ENCODE peak calls at places on chromosomes 4 and X, in ten cellular contexts. One of them, this sample, is unnamed.

GRCh38 chrX:87518504-87518903 is 902 bp downstream of the KLHL4 start:
- DNase-seq in prostate gland: no peak
- DNase-seq in OCI-LY7: no peak
- DNase-seq in lower leg skin: no peak
- DNase-seq in CD8-positive, alpha-beta T cell: no peak
- DNase-seq in kidney epithelial cell: no peak
- DNase-seq in heart right ventricle: no peak
- DNase-seq in breast epithelium: no peak
- DNase-seq in aorta: no peak
- DNase-seq in AG04450: no peak
- DNase-seq in this sample: no peak

GRCh38 chr4:118173956-118174355 is 139.7 kb downstream of the NDST3 start:
- DNase-seq in prostate gland: no peak
- DNase-seq in OCI-LY7: no peak
- DNase-seq in lower leg skin: no peak
- DNase-seq in CD8-positive, alpha-beta T cell: no peak
- DNase-seq in kidney epithelial cell: no peak
- DNase-seq in heart right ventricle: no peak
- DNase-seq in breast epithelium: no peak
- DNase-seq in aorta: no peak
- DNase-seq in AG04450: peak; percentile 82
- DNase-seq in this sample: no peak

GRCh38 chr4:8818063-8818881 is 53.4 kb downstream of the HMX1 start:
- DNase-seq in prostate gland: no peak
- DNase-seq in OCI-LY7: no peak
- DNase-seq in lower leg skin: peak; percentile 7
- DNase-seq in CD8-positive, alpha-beta T cell: no peak
- DNase-seq in kidney epithelial cell: no peak
- DNase-seq in heart right ventricle: no peak
- DNase-seq in breast epithelium: peak; percentile 11
- DNase-seq in aorta: peak; percentile 63
- DNase-seq in AG04450: no peak
- DNase-seq in this sample: no peak

GRCh38 chrX:69063486-69063885 is 101.8 kb downstream of the PJA1 start:
- DNase-seq in prostate gland: no peak
- DNase-seq in OCI-LY7: no peak
- DNase-seq in lower leg skin: no peak
- DNase-seq in CD8-positive, alpha-beta T cell: no peak
- DNase-seq in kidney epithelial cell: no peak
- DNase-seq in heart right ventricle: no peak
- DNase-seq in breast epithelium: peak; percentile 10
- DNase-seq in aorta: peak; percentile 11
- DNase-seq in AG04450: no peak
- DNase-seq in this sample: no peak

GRCh38 chr4:124499266-124499665 is 213.3 kb downstream of the ANKRD50 start:
- DNase-seq in prostate gland: no peak
- DNase-seq in OCI-LY7: no peak
- DNase-seq in lower leg skin: no peak
- DNase-seq in CD8-positive, alpha-beta T cell: no peak
- DNase-seq in kidney epithelial cell: no peak
- DNase-seq in heart right ventricle: no peak
- DNase-seq in breast epithelium: no peak
- DNase-seq in aorta: no peak
- DNase-seq in AG04450: no peak
- DNase-seq in this sample: no peak

GRCh38 chr4:89837385-89837995 is 529 bp upstream of the SNCA start:
- DNase-seq in prostate gland: peak; percentile 18
- DNase-seq in OCI-LY7: no peak
- DNase-seq in lower leg skin: no peak
- DNase-seq in CD8-positive, alpha-beta T cell: no peak
- DNase-seq in kidney epithelial cell: no peak
- DNase-seq in heart right ventricle: no peak
- DNase-seq in breast epithelium: no peak
- DNase-seq in aorta: no peak
- DNase-seq in AG04450: no peak
- DNase-seq in this sample: no peak

GRCh38 chr4:172143605-172144314 is 330.6 kb downstream of the GALNTL6 start:
- DNase-seq in prostate gland: no peak
- DNase-seq in OCI-LY7: no peak
- DNase-seq in lower leg skin: no peak
- DNase-seq in CD8-positive, alpha-beta T cell: no peak
- DNase-seq in kidney epithelial cell: no peak
- DNase-seq in heart right ventricle: no peak
- DNase-seq in breast epithelium: no peak
- DNase-seq in aorta: no peak
- DNase-seq in AG04450: no peak
- DNase-seq in this sample: no peak

GRCh38 chr4:53490161-53490915 is 100.9 kb downstream of the LNX1 start:
- DNase-seq in prostate gland: no peak
- DNase-seq in OCI-LY7: no peak
- DNase-seq in lower leg skin: no peak
- DNase-seq in CD8-positive, alpha-beta T cell: no peak
- DNase-seq in kidney epithelial cell: no peak
- DNase-seq in heart right ventricle: no peak
- DNase-seq in breast epithelium: no peak
- DNase-seq in aorta: no peak
- DNase-seq in AG04450: peak; percentile 33
- DNase-seq in this sample: no peak

GRCh38 chr4:126216611-126217010 is 901.9 kb downstream of the FAT4 start:
- DNase-seq in prostate gland: no peak
- DNase-seq in OCI-LY7: no peak
- DNase-seq in lower leg skin: no peak
- DNase-seq in CD8-positive, alpha-beta T cell: no peak
- DNase-seq in kidney epithelial cell: no peak
- DNase-seq in heart right ventricle: no peak
- DNase-seq in breast epithelium: no peak
- DNase-seq in aorta: no peak
- DNase-seq in AG04450: no peak
- DNase-seq in this sample: no peak

GRCh38 chr4:15996773-15997172 is 33.8 kb upstream of the FGFBP2 start:
- DNase-seq in prostate gland: no peak
- DNase-seq in OCI-LY7: no peak
- DNase-seq in lower leg skin: no peak
- DNase-seq in CD8-positive, alpha-beta T cell: no peak
- DNase-seq in kidney epithelial cell: no peak
- DNase-seq in heart right ventricle: no peak
- DNase-seq in breast epithelium: no peak
- DNase-seq in aorta: no peak
- DNase-seq in AG04450: no peak
- DNase-seq in this sample: no peak

GRCh38 chrX:41722816-41723215 is 1.2 kb upstream of the GPR82 start:
- DNase-seq in prostate gland: no peak
- DNase-seq in OCI-LY7: no peak
- DNase-seq in lower leg skin: no peak
- DNase-seq in CD8-positive, alpha-beta T cell: no peak
- DNase-seq in kidney epithelial cell: no peak
- DNase-seq in heart right ventricle: no peak
- DNase-seq in breast epithelium: no peak
- DNase-seq in aorta: no peak
- DNase-seq in AG04450: peak; percentile 1
- DNase-seq in this sample: no peak

GRCh38 chr4:110484767-110485166 is 8.8 kb downstream of the ENPEP start:
- DNase-seq in prostate gland: no peak
- DNase-seq in OCI-LY7: no peak
- DNase-seq in lower leg skin: no peak
- DNase-seq in CD8-positive, alpha-beta T cell: no peak
- DNase-seq in kidney epithelial cell: peak; percentile 89
- DNase-seq in heart right ventricle: peak; percentile 8
- DNase-seq in breast epithelium: no peak
- DNase-seq in aorta: no peak
- DNase-seq in AG04450: peak; percentile 50
- DNase-seq in this sample: no peak

GRCh38 chr4:81470456-81471327 is 1.0 kb downstream of the RASGEF1B start:
- DNase-seq in prostate gland: peak; percentile 55
- DNase-seq in OCI-LY7: peak; percentile 48
- DNase-seq in lower leg skin: peak; percentile 74
- DNase-seq in CD8-positive, alpha-beta T cell: peak; percentile 58
- DNase-seq in kidney epithelial cell: no peak
- DNase-seq in heart right ventricle: peak; percentile 67
- DNase-seq in breast epithelium: peak; percentile 37
- DNase-seq in aorta: peak; percentile 79
- DNase-seq in AG04450: no peak
- DNase-seq in this sample: no peak

GRCh38 chr4:52877006-52877405 is 14.9 kb downstream of the RASL11B start:
- DNase-seq in prostate gland: no peak
- DNase-seq in OCI-LY7: no peak
- DNase-seq in lower leg skin: no peak
- DNase-seq in CD8-positive, alpha-beta T cell: no peak
- DNase-seq in kidney epithelial cell: no peak
- DNase-seq in heart right ventricle: peak; percentile 45
- DNase-seq in breast epithelium: no peak
- DNase-seq in aorta: no peak
- DNase-seq in AG04450: no peak
- DNase-seq in this sample: no peak

GRCh38 chrX:120536056-120536455 is 24.7 kb downstream of the CUL4B start:
- DNase-seq in prostate gland: no peak
- DNase-seq in OCI-LY7: peak; percentile 67
- DNase-seq in lower leg skin: no peak
- DNase-seq in CD8-positive, alpha-beta T cell: no peak
- DNase-seq in kidney epithelial cell: no peak
- DNase-seq in heart right ventricle: no peak
- DNase-seq in breast epithelium: no peak
- DNase-seq in aorta: no peak
- DNase-seq in AG04450: no peak
- DNase-seq in this sample: no peak

GRCh38 chr4:188942606-188943005 is 803.4 kb downstream of the TRIML1 start:
- DNase-seq in prostate gland: no peak
- DNase-seq in OCI-LY7: no peak
- DNase-seq in lower leg skin: no peak
- DNase-seq in CD8-positive, alpha-beta T cell: no peak
- DNase-seq in kidney epithelial cell: no peak
- DNase-seq in heart right ventricle: no peak
- DNase-seq in breast epithelium: no peak
- DNase-seq in aorta: no peak
- DNase-seq in AG04450: no peak
- DNase-seq in this sample: no peak

GRCh38 chrX:112510629-112511028 is 169.1 kb downstream of the LHFPL1 start:
- DNase-seq in prostate gland: no peak
- DNase-seq in OCI-LY7: no peak
- DNase-seq in lower leg skin: no peak
- DNase-seq in CD8-positive, alpha-beta T cell: no peak
- DNase-seq in kidney epithelial cell: no peak
- DNase-seq in heart right ventricle: no peak
- DNase-seq in breast epithelium: no peak
- DNase-seq in aorta: no peak
- DNase-seq in AG04450: no peak
- DNase-seq in this sample: no peak

GRCh38 chr4:87989765-87990164 is 14.3 kb downstream of the SPP1 start:
- DNase-seq in prostate gland: no peak
- DNase-seq in OCI-LY7: no peak
- DNase-seq in lower leg skin: no peak
- DNase-seq in CD8-positive, alpha-beta T cell: no peak
- DNase-seq in kidney epithelial cell: no peak
- DNase-seq in heart right ventricle: no peak
- DNase-seq in breast epithelium: no peak
- DNase-seq in aorta: no peak
- DNase-seq in AG04450: no peak
- DNase-seq in this sample: no peak
- H3K4me3 ChIP-seq in prostate gland: no peak overlapping the region
- H3K4me3 ChIP-seq in OCI-LY7: no peak overlapping the region
- H3K4me3 ChIP-seq in lower leg skin: no peak overlapping the region
- H3K4me3 ChIP-seq in CD8-positive, alpha-beta T cell: no peak overlapping the region
- H3K4me3 ChIP-seq in kidney epithelial cell: no peak overlapping the region
- H3K4me3 ChIP-seq in heart right ventricle: no peak overlapping the region
- H3K4me3 ChIP-seq in breast epithelium: no peak overlapping the region
- H3K4me3 ChIP-seq in aorta: no peak overlapping the region
- H3K4me3 ChIP-seq in AG04450: no peak overlapping the region
- H3K4me3 ChIP-seq in this sample: no peak overlapping the region

GRCh38 chr4:97262769-97263168 is 880.5 kb downstream of the STPG2 start:
- DNase-seq in prostate gland: no peak
- DNase-seq in OCI-LY7: no peak
- DNase-seq in lower leg skin: no peak
- DNase-seq in CD8-positive, alpha-beta T cell: no peak
- DNase-seq in kidney epithelial cell: no peak
- DNase-seq in heart right ventricle: no peak
- DNase-seq in breast epithelium: no peak
- DNase-seq in aorta: no peak
- DNase-seq in AG04450: no peak
- DNase-seq in this sample: no peak
- H3K4me3 ChIP-seq in prostate gland: no peak overlapping the region
- H3K4me3 ChIP-seq in OCI-LY7: no peak overlapping the region
- H3K4me3 ChIP-seq in lower leg skin: no peak overlapping the region
- H3K4me3 ChIP-seq in CD8-positive, alpha-beta T cell: no peak overlapping the region
- H3K4me3 ChIP-seq in kidney epithelial cell: no peak overlapping the region
- H3K4me3 ChIP-seq in heart right ventricle: no peak overlapping the region
- H3K4me3 ChIP-seq in breast epithelium: no peak overlapping the region
- H3K4me3 ChIP-seq in aorta: no peak overlapping the region
- H3K4me3 ChIP-seq in AG04450: no peak overlapping the region
- H3K4me3 ChIP-seq in this sample: no peak overlapping the region

GRCh38 chr4:139898293-139898692 is 232.7 kb downstream of the MGST2 start:
- DNase-seq in prostate gland: no peak
- DNase-seq in OCI-LY7: no peak
- DNase-seq in lower leg skin: no peak
- DNase-seq in CD8-positive, alpha-beta T cell: no peak
- DNase-seq in kidney epithelial cell: no peak
- DNase-seq in heart right ventricle: no peak
- DNase-seq in breast epithelium: no peak
- DNase-seq in aorta: no peak
- DNase-seq in AG04450: no peak
- DNase-seq in this sample: no peak
- H3K4me3 ChIP-seq in prostate gland: no peak overlapping the region
- H3K4me3 ChIP-seq in OCI-LY7: no peak overlapping the region
- H3K4me3 ChIP-seq in lower leg skin: no peak overlapping the region
- H3K4me3 ChIP-seq in CD8-positive, alpha-beta T cell: no peak overlapping the region
- H3K4me3 ChIP-seq in kidney epithelial cell: no peak overlapping the region
- H3K4me3 ChIP-seq in heart right ventricle: no peak overlapping the region
- H3K4me3 ChIP-seq in breast epithelium: no peak overlapping the region
- H3K4me3 ChIP-seq in aorta: no peak overlapping the region
- H3K4me3 ChIP-seq in AG04450: no peak overlapping the region
- H3K4me3 ChIP-seq in this sample: no peak overlapping the region

DNA sequence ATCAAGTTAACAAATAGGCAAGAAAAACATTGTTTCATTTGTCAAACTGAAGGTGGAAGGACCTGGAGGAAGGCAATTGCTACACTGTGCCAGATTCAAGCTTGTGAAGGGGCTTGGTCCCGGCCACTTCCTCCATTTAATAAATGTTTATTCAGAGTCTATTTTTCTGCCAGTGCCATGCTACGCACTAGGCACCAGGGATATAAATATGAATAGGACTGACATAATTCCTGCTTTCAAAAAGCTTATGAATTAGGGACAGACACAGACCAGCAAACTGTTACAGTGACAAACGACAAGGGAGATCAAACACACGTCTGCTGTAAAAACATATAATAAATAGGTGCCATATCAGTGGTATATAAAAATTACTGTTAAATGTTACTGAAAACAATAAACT is 571 bp downstream of the TLR6 start:
- DNase-seq in prostate gland: no peak
- DNase-seq in OCI-LY7: peak; percentile 69
- DNase-seq in lower leg skin: no peak
- DNase-seq in CD8-positive, alpha-beta T cell: no peak
- DNase-seq in kidney epithelial cell: no peak
- DNase-seq in heart right ventricle: peak; percentile 11
- DNase-seq in breast epithelium: no peak
- DNase-seq in aorta: no peak
- DNase-seq in AG04450: no peak
- DNase-seq in this sample: no peak
- H3K4me3 ChIP-seq in prostate gland: no peak overlapping the region
- H3K4me3 ChIP-seq in OCI-LY7: peak overlapping the region; percentile 71
- H3K4me3 ChIP-seq in lower leg skin: no peak overlapping the region
- H3K4me3 ChIP-seq in CD8-positive, alpha-beta T cell: peak overlapping the region; percentile 3
- H3K4me3 ChIP-seq in kidney epithelial cell: no peak overlapping the region
- H3K4me3 ChIP-seq in heart right ventricle: peak overlapping the region; percentile 41
- H3K4me3 ChIP-seq in breast epithelium: peak overlapping the region; percentile 22
- H3K4me3 ChIP-seq in aorta: no peak overlapping the region
- H3K4me3 ChIP-seq in AG04450: no peak overlapping the region
- H3K4me3 ChIP-seq in this sample: no peak overlapping the region

GRCh38 chrX:103329991-103330390 is at the start of gene TCEAL7:
- DNase-seq in prostate gland: no peak
- DNase-seq in OCI-LY7: no peak
- DNase-seq in lower leg skin: no peak
- DNase-seq in CD8-positive, alpha-beta T cell: no peak
- DNase-seq in kidney epithelial cell: no peak
- DNase-seq in heart right ventricle: peak; percentile 32
- DNase-seq in breast epithelium: peak; percentile 35
- DNase-seq in aorta: no peak
- DNase-seq in AG04450: no peak
- DNase-seq in this sample: no peak
- H3K4me3 ChIP-seq in prostate gland: peak within 1 kb of the TSS; percentile 10
- H3K4me3 ChIP-seq in OCI-LY7: no peak within 1 kb of the TSS
- H3K4me3 ChIP-seq in lower leg skin: no peak within 1 kb of the TSS
- H3K4me3 ChIP-seq in CD8-positive, alpha-beta T cell: no peak within 1 kb of the TSS
- H3K4me3 ChIP-seq in kidney epithelial cell: peak within 1 kb of the TSS; percentile 37
- H3K4me3 ChIP-seq in heart right ventricle: peak within 1 kb of the TSS; percentile 48
- H3K4me3 ChIP-seq in breast epithelium: peak within 1 kb of the TSS; percentile 32
- H3K4me3 ChIP-seq in aorta: peak within 1 kb of the TSS; percentile 10
- H3K4me3 ChIP-seq in AG04450: peak within 1 kb of the TSS; percentile 59
- H3K4me3 ChIP-seq in this sample: no peak within 1 kb of the TSS